ENCODE peak calls at places on chromosome 4, in eight cellular contexts. D, Z, E, O, N, S, B and J are unnamed samples. For H3K9me3, H3K4me1 and H3K36me3, the result is how much of the 10 kb centered on the place peaks cover.

GRCh38 chr4:33959519-33959918 is 2284.8 kb downstream of the ARAP2 start:
- DNase-seq in O (no peak), Z (no peak), S (peak), E (no peak), N (no peak), B (no peak), D (no peak), J (no peak)

GRCh38 chr4:39037491-39037825 is 5.2 kb upstream of the TMEM156 start:
- DNase-seq in N (peak), E (no peak), S (no peak), D (no peak), B (no peak), O (no peak), Z (no peak), J (no peak)

GRCh38 chr4:71932941-71933340 is 98.9 kb upstream of the NPFFR2 start:
- DNase-seq in B (no peak), Z (no peak), D (no peak), S (no peak), N (no peak), E (no peak), O (no peak), J (no peak)

GRCh38 chr4:3124070-3124767 is 49.7 kb downstream of the HTT start:
- DNase-seq in D (no peak), Z (no peak), O (peak), N (no peak), E (no peak), S (no peak), B (no peak), J (no peak)

GRCh38 chr4:8534129-8534528 is 46.1 kb upstream of the GPR78 start:
- DNase-seq in D (peak), S (peak), E (no peak), O (peak), N (peak), Z (peak), B (no peak), J (peak)

GRCh38 chr4:183503497-183504063 is 1.3 kb upstream of the ING2 start:
- DNase-seq in E (no peak), O (no peak), N (peak), B (no peak), D (peak), S (no peak), Z (no peak), J (no peak)

GRCh38 chr4:7256989-7257810 is 64.9 kb downstream of the SORCS2 start:
- DNase-seq in D (no peak), E (no peak), O (no peak), Z (no peak), N (no peak), S (peak), B (no peak), J (no peak)

GRCh38 chr4:92175250-92175649 is 128.5 kb upstream of the GRID2 start:
- DNase-seq in D (no peak), B (no peak), S (no peak), Z (no peak), N (no peak), O (no peak), E (no peak), J (no peak)

GRCh38 chr4:150010525-150011126 is 67.6 kb upstream of the DCLK2 start:
- DNase-seq in S (peak), D (no peak), N (peak), B (peak), Z (peak), E (no peak), O (peak), J (no peak)

GRCh38 chr4:78734451-78735003 is 41.6 kb upstream of the BMP2K start:
- DNase-seq in E (no peak), B (no peak), Z (no peak), S (no peak), O (no peak), N (peak), D (no peak), J (no peak)

GRCh38 chr4:86720508-86721068 is 126.5 kb downstream of the PTPN13 start:
- DNase-seq in D (no peak), S (peak), E (no peak), Z (no peak), O (peak), B (no peak), N (no peak), J (no peak)

GRCh38 chr4:187157380-187157958 is 433.8 kb upstream of the FAT1 start:
- DNase-seq in N (no peak), D (no peak), B (no peak), E (no peak), Z (no peak), S (no peak), O (no peak), J (no peak)

GRCh38 chr4:2935762-2936743 is 27.2 kb downstream of the NOP14 start:
- DNase-seq in B (no peak), O (no peak), N (no peak), E (peak), Z (no peak), D (peak), S (peak), J (no peak)

GRCh38 chr4:304987-305680 is at the start of gene ZNF732:
- DNase-seq in N (peak), D (no peak), E (no peak), Z (no peak), B (peak), O (peak), S (peak), J (peak)

GRCh38 chr4:306551-306961 is 1.3 kb upstream of the ZNF732 start:
- DNase-seq in N (no peak), O (no peak), B (no peak), E (no peak), Z (no peak), S (no peak), D (peak), J (no peak)

DNA sequence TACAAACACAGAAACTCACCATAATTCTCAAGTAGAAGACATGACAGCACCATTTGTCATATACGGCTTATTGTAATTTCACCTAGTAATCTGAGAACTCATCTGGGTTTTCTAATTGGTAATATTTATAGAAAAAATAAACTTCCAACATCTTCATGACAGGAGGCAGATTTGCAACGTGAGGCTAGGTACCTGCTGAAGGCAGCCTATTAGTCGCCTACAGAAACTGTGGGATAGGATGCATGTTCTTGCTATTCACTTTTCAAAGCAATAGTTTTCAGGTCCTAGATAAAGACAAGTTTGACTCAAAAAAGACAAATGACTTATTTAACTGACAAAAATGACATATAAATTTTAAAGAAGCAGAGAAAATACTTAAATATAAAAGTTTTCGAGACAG is 2.9 kb downstream of the ZNF732 start:
- DNase-seq in N (no peak), B (no peak), O (no peak), S (no peak), E (no peak), D (no peak), Z (no peak), J (no peak)
- H3K9me3 ChIP-seq in N (under half), B (under half), O (under half), S (under half), E (under half), D (under half), Z (under half), J (under half)

GRCh38 chr4:26325191-26325590 is 4.4 kb downstream of the RBPJ start:
- DNase-seq in S (peak), N (peak), E (no peak), B (no peak), O (peak), Z (peak), D (no peak), J (no peak)

GRCh38 chr4:26330946-26331345 is 10.1 kb downstream of the RBPJ start:
- DNase-seq in E (no peak), O (no peak), D (no peak), N (no peak), Z (no peak), S (no peak), B (no peak), J (no peak)

GRCh38 chr4:26330186-26330787 is 9.5 kb downstream of the RBPJ start:
- DNase-seq in O (peak), S (peak), B (no peak), D (no peak), N (peak), Z (peak), E (no peak), J (peak)

GRCh38 chr4:26323807-26324206 is 3.0 kb downstream of the RBPJ start:
- DNase-seq in E (no peak), Z (no peak), B (no peak), S (peak), O (peak), D (no peak), N (peak), J (no peak)

DNA sequence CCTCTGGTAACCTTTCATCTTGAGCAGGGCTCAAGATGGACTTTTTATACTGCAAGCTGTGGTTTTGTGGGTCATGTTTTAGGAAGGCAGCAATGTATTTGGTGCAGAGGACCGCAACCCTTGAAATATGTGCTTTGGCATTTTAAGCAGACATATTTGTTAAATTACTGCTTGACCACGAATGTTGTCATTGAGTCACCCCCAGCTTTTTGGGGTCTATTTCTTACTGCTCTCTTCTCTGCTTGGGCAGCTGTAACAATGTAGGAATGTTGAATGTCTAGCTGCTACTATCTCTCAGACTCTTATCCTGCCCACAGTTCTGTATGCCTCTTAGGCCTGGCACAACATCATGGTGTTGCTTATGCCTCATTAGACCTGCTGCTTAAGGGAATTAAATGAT is 6.0 kb downstream of the RBPJ start:
- DNase-seq in E (no peak), B (no peak), D (no peak), S (peak), O (peak), N (peak), Z (no peak), J (no peak)
- H3K4me1 ChIP-seq in E (under half), B (under half), D (under half), S (under half), O (under half), N (half or more), Z (under half), J (under half)

GRCh38 chr4:153622778-153623240 is 61.3 kb upstream of the TLR2 start:
- DNase-seq in O (no peak), B (no peak), E (no peak), S (no peak), N (no peak), Z (no peak), D (no peak), J (no peak)

GRCh38 chr4:153620352-153620751 is 63.7 kb upstream of the TLR2 start:
- DNase-seq in Z (no peak), B (no peak), E (no peak), O (peak), N (peak), S (no peak), D (no peak), J (no peak)

GRCh38 chr4:153619811-153620210 is 64.3 kb upstream of the TLR2 start:
- DNase-seq in O (no peak), S (no peak), E (no peak), D (no peak), Z (no peak), N (no peak), B (no peak), J (no peak)

GRCh38 chr4:153623491-153623890 is 60.6 kb upstream of the TLR2 start:
- DNase-seq in Z (peak), E (no peak), S (no peak), B (no peak), O (no peak), D (no peak), N (no peak), J (no peak)

GRCh38 chr4:153622093-153622492 is 62.0 kb upstream of the TLR2 start:
- DNase-seq in O (no peak), Z (no peak), D (no peak), E (peak), S (no peak), B (no peak), N (no peak), J (no peak)
- H3K36me3 ChIP-seq in O (under half), Z (under half), D (under half), E (under half), S (under half), B (half or more), N (under half), J (under half)

GRCh38 chr4:28883211-28883610 is 1837.0 kb upstream of the PCDH7 start:
- DNase-seq in N (no peak), O (no peak), Z (peak), B (no peak), D (no peak), S (no peak), E (no peak), J (no peak)
- H3K9me3 ChIP-seq in N (under half), O (under half), Z (under half), B (under half), D (under half), S (under half), E (under half), J (under half)

GRCh38 chr4:123401466-123402175 is 5.0 kb downstream of the SPRY1 start:
- DNase-seq in S (peak), B (no peak), E (no peak), O (no peak), D (no peak), N (no peak), Z (no peak), J (no peak)

GRCh38 chr4:123406862-123407261 is 10.3 kb downstream of the SPRY1 start:
- DNase-seq in O (no peak), S (no peak), B (no peak), N (no peak), D (no peak), E (no peak), Z (no peak), J (no peak)

GRCh38 chr4:123403205-123403604 is 6.6 kb downstream of the SPRY1 start:
- DNase-seq in Z (no peak), S (no peak), O (no peak), E (no peak), B (no peak), D (no peak), N (no peak), J (no peak)

GRCh38 chr4:123408471-123409084 is 12.0 kb downstream of the SPRY1 start:
- DNase-seq in D (no peak), E (no peak), S (peak), O (no peak), N (no peak), Z (no peak), B (no peak), J (no peak)

DNA sequence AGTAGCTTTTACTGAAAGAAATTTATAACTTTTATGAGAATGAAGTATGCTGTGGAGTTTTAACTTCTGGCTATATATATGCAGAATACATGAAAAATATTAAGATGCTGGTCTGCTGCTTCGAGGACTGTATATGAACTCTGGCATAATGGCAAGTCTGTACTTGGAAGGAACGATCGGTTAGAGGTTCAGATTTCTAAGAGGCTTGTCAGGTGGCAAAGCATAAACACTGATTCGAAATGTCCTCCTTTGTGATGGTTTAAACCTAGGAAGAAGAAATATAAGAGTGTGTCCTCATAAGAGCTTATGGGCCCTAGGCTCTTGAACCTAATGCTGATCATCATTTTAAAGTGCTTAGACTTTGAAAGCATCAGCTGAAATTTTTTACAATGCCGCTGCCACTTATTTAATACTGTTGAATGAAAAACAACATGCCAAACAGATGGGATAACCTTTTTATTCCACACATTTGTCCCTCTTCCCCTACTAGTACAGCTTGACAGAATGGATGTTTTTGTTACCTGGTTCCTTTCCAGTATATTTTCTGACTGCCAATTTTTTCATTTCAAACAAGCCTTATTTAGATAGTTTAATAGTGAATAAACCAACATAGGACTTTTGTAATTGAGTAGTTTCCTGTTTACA is 8.7 kb downstream of the SPRY1 start:
- DNase-seq in B (no peak), N (no peak), O (no peak), Z (no peak), S (peak), E (no peak), D (no peak), J (no peak)
- H3K4me1 ChIP-seq in B (under half), N (half or more), O (under half), Z (under half), S (under half), E (under half), D (under half), J (under half)

DNA sequence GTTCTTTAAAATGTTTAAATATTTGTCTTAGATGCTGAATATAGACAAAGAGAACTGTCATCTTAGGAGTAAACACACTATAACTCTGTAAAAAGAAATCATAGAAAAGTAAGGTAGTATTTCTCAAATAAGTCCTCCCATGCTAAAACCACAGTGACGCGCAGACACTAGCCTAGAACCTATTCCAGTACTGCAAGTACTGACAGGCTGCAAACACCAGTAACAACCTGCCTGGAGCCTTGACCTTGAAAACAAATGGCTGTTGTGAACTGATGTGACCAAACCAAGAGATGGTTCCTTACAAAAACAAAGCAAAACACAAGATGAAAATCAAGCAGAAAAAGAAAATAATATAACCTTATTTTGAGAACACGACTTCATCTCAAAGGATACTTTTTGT is 8.5 kb downstream of the TIFA start:
- DNase-seq in D (no peak), O (no peak), Z (no peak), S (no peak), B (no peak), E (no peak), N (no peak), J (no peak)
- H3K36me3 ChIP-seq in D (under half), O (under half), Z (under half), S (under half), B (under half), E (under half), N (under half), J (under half)

GRCh38 chr4:88318751-88319350 is 34.5 kb upstream of the PPM1K start:
- DNase-seq in O (no peak), E (no peak), Z (no peak), S (no peak), B (no peak), D (no peak), N (no peak), J (no peak)
- H3K9me3 ChIP-seq in O (under half), E (under half), Z (under half), S (under half), B (under half), D (under half), N (under half), J (under half)

GRCh38 chr4:52659016-52659721 is at the start of gene USP46:
- DNase-seq in N (peak), S (peak), D (no peak), O (peak), B (no peak), E (peak), Z (peak), J (peak)
- H3K4me1 ChIP-seq in N (under half), S (under half), D (under half), O (under half), B (under half), E (under half), Z (under half), J (under half)

GRCh38 chr4:108628411-108628810 is 8.0 kb downstream of the RPL34 start:
- DNase-seq in E (no peak), O (no peak), D (no peak), B (no peak), Z (no peak), N (peak), S (peak), J (no peak)
- H3K36me3 ChIP-seq in E (under half), O (under half), D (under half), B (half or more), Z (under half), N (half or more), S (half or more), J (under half)

GRCh38 chr4:18931643-18932373 is 910.3 kb upstream of the LCORL start:
- DNase-seq in D (no peak), S (no peak), E (no peak), B (no peak), N (no peak), O (no peak), Z (no peak), J (no peak)
- H3K9me3 ChIP-seq in D (under half), S (under half), E (under half), B (under half), N (under half), O (under half), Z (under half), J (under half)